ENCODE peak calls at places on chromosomes 11 and 22, in ten cellular contexts. O, S, U, B, F, L, T, K, C and E are unnamed samples.

GRCh38 chr11:30635401-30635989 is 49.3 kb upstream of the MPPED2 start:
- DNase-seq in O (peak; percentile 15), S (peak; percentile 1), U (no peak), B (no peak), F (peak; percentile 6), L (peak; percentile 37), T (no peak), K (peak; percentile 61), C (no peak), E (no peak)

GRCh38 chr22:22531770-22532546 is 11.9 kb upstream of the ZNF280A start:
- DNase-seq in O (no peak), S (no peak), U (no peak), B (no peak), F (no peak), L (no peak), T (no peak), K (no peak), C (no peak), E (no peak)

GRCh38 chr11:58133329-58134076 is 8.2 kb upstream of the OR9I1 start:
- DNase-seq in O (no peak), S (no peak), U (no peak), B (no peak), F (no peak), L (no peak), T (no peak), K (no peak), C (no peak), E (no peak)

GRCh38 chr11:73012121-73012863 is 129.8 kb downstream of the FCHSD2 start:
- DNase-seq in O (no peak), S (peak; percentile 59), U (no peak), B (no peak), F (no peak), L (no peak), T (no peak), K (no peak), C (no peak), E (no peak)

GRCh38 chr22:19553201-19553600 is 29.0 kb upstream of the CLDN5 start:
- DNase-seq in O (no peak), S (no peak), U (no peak), B (no peak), F (no peak), L (no peak), T (no peak), K (no peak), C (no peak), E (no peak)

GRCh38 chr11:14376920-14377319 is 17.9 kb upstream of the RRAS2 start:
- DNase-seq in O (no peak), S (no peak), U (no peak), B (no peak), F (no peak), L (no peak), T (no peak), K (no peak), C (no peak), E (no peak)

GRCh38 chr22:44246615-44247326 is 66.0 kb downstream of the SHISAL1 start:
- DNase-seq in O (no peak), S (no peak), U (no peak), B (no peak), F (no peak), L (no peak), T (no peak), K (no peak), C (no peak), E (no peak)

GRCh38 chr11:121716060-121716459 is 263.3 kb upstream of the SORL1-AS1 start:
- DNase-seq in O (no peak), S (peak; percentile 85), U (no peak), B (no peak), F (no peak), L (no peak), T (no peak), K (no peak), C (no peak), E (no peak)

GRCh38 chr11:14371249-14371648 is 12.3 kb upstream of the RRAS2 start:
- DNase-seq in O (no peak), S (no peak), U (no peak), B (no peak), F (no peak), L (no peak), T (no peak), K (no peak), C (no peak), E (no peak)

GRCh38 chr11:80758787-80759186 is 1318.0 kb upstream of the TENM4 start:
- DNase-seq in O (no peak), S (no peak), U (no peak), B (no peak), F (no peak), L (no peak), T (no peak), K (no peak), C (no peak), E (no peak)

GRCh38 chr11:47399860-47400812 is 8.3 kb upstream of the SLC39A13 start:
- DNase-seq in O (no peak), S (no peak), U (peak; percentile 49), B (no peak), F (no peak), L (peak; percentile 78), T (peak; percentile 47), K (no peak), C (no peak), E (no peak)

DNA sequence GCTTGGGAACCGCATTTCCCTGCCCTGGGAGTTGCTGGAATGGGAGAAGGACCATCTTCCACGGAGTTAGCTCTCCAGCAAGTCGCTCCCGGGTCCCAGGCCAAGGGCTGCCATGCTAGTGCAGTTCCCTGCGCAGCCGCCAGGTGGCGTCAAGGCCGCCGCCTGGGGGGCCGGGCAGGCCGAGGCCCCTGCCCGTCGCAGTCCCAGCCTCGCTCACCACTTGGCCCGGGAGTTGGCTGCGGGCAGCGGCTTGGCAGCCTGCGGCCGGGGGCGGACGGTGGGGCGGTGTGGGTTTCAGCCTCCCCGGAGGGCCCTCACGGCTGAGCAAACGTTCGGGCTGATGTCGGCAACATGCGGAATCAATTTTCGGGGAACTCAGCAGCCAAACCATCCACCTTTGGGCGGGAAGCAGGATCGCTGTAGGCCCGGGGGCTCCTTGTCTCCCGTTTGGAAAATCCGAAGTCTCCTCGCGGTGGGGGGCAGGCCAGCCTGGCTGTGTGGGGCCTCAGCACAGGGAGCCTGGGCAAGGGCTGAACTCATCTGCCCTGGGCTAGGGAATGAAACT is 415.1 kb downstream of the SOX6 start:
- DNase-seq in O (no peak), S (no peak), U (no peak), B (no peak), F (peak; percentile 54), L (no peak), T (no peak), K (no peak), C (no peak), E (no peak)
- TF ChIP-seq CTCF in O (peak; percentile 83), S (peak; percentile 30), U (peak; percentile 42), B (peak; percentile 29), F (peak; percentile 79), L (peak; percentile 66), T (no peak), K (peak; percentile 40), C (peak; percentile 50), E (peak; percentile 59)

GRCh38 chr11:120058931-120059330 is 79.0 kb downstream of the TRIM29 start:
- DNase-seq in O (no peak), S (no peak), U (no peak), B (no peak), F (no peak), L (no peak), T (no peak), K (no peak), C (no peak), E (no peak)

GRCh38 chr11:120057595-120058581 is 80.0 kb downstream of the TRIM29 start:
- DNase-seq in O (no peak), S (no peak), U (no peak), B (no peak), F (no peak), L (no peak), T (peak; percentile 25), K (no peak), C (no peak), E (no peak)

GRCh38 chr11:120055646-120056045 is 82.3 kb downstream of the TRIM29 start:
- DNase-seq in O (no peak), S (no peak), U (no peak), B (no peak), F (no peak), L (no peak), T (no peak), K (no peak), C (no peak), E (peak; percentile 77)

GRCh38 chr11:120056301-120057027 is 81.4 kb downstream of the TRIM29 start:
- DNase-seq in O (no peak), S (no peak), U (no peak), B (no peak), F (no peak), L (no peak), T (no peak), K (no peak), C (no peak), E (no peak)

GRCh38 chr11:120057028-120057330 is 80.9 kb downstream of the TRIM29 start:
- DNase-seq in O (no peak), S (no peak), U (no peak), B (no peak), F (no peak), L (no peak), T (no peak), K (no peak), C (no peak), E (no peak)
- H3K4me1 ChIP-seq in O (no peaks in the 10 kb centered on the region), S (no peaks in the 10 kb centered on the region), U (no peaks in the 10 kb centered on the region), B (no peaks in the 10 kb centered on the region), F (no peaks in the 10 kb centered on the region), L (no peaks in the 10 kb centered on the region), T (no peaks in the 10 kb centered on the region), K (no peaks in the 10 kb centered on the region), C (no peaks in the 10 kb centered on the region), E (no peaks in the 10 kb centered on the region)

GRCh38 chr11:79440451-79441158 is at the start of gene TENM4:
- DNase-seq in O (peak; percentile 48), S (peak; percentile 92), U (no peak), B (no peak), F (peak; percentile 59), L (peak; percentile 83), T (peak; percentile 35), K (peak; percentile 86), C (peak; percentile 36), E (peak; percentile 40)

GRCh38 chr11:79439430-79439892 is 1.4 kb downstream of the TENM4 start:
- DNase-seq in O (peak; percentile 8), S (peak; percentile 59), U (no peak), B (no peak), F (no peak), L (no peak), T (no peak), K (no peak), C (no peak), E (no peak)

GRCh38 chr11:79439893-79440450 is 858 bp downstream of the TENM4 start:
- DNase-seq in O (peak; percentile 13), S (no peak), U (no peak), B (no peak), F (no peak), L (peak; percentile 83), T (no peak), K (peak; percentile 69), C (peak; percentile 15), E (no peak)

GRCh38 chr11:79438631-79439429 is 2.0 kb downstream of the TENM4 start:
- DNase-seq in O (peak; percentile 8), S (peak; percentile 42), U (no peak), B (no peak), F (peak; percentile 9), L (no peak), T (peak; percentile 18), K (peak; percentile 74), C (peak; percentile 24), E (no peak)

GRCh38 chr11:79441159-79441875 is 487 bp upstream of the TENM4 start:
- DNase-seq in O (no peak), S (peak; percentile 58), U (no peak), B (no peak), F (no peak), L (no peak), T (no peak), K (no peak), C (no peak), E (no peak)
- TF ChIP-seq CTCF in O (no peak), S (no peak), U (no peak), B (no peak), F (no peak), L (no peak), T (no peak), K (no peak), C (no peak), E (no peak)

GRCh38 chr22:36367479-36367878 is 20.3 kb downstream of the MYH9 start:
- DNase-seq in O (no peak), S (no peak), U (no peak), B (no peak), F (no peak), L (no peak), T (no peak), K (no peak), C (peak; percentile 56), E (no peak)
- H3K4me1 ChIP-seq in O (peaks cover 100% of the 10 kb centered on the region), S (peaks cover 73% of the 10 kb centered on the region), U (peaks cover 38% of the 10 kb centered on the region), B (peaks cover 100% of the 10 kb centered on the region), F (peaks cover 100% of the 10 kb centered on the region), L (peaks cover 81% of the 10 kb centered on the region), T (peaks cover 100% of the 10 kb centered on the region), K (peaks cover 3% of the 10 kb centered on the region), C (peaks cover 100% of the 10 kb centered on the region), E (peaks cover 73% of the 10 kb centered on the region)